ENCODE peak calls at places on chromosomes 11 and 22, in four cellular contexts. C, F, Y and O are unnamed samples.

GRCh38 chr22:49779226-49779625 is 48.4 kb downstream of the BRD1 start:
- DNase-seq in C (no peak), F (no peak), Y (no peak), O (no peak)

GRCh38 chr11:129445226-129445625 is 69.6 kb downstream of the BARX2 start:
- DNase-seq in Y (no peak), C (no peak), F (no peak), O (no peak)

GRCh38 chr11:63783925-63784592 is 15.5 kb upstream of the ZFTA start:
- DNase-seq in F (no peak), C (no peak), Y (no peak), O (no peak)

GRCh38 chr11:123653997-123654565 is 343 bp downstream of the SCN3B start:
- DNase-seq in C (peak; percentile 34), F (peak; percentile 48), Y (no peak), O (peak; percentile 74)

GRCh38 chr11:81071641-81072040 is 1630.8 kb upstream of the TENM4 start:
- DNase-seq in F (peak; percentile 76), Y (no peak), C (no peak), O (no peak)

GRCh38 chr11:125275905-125276634 is 111.5 kb downstream of the PKNOX2 start:
- DNase-seq in F (no peak), Y (no peak), C (peak; percentile 64), O (no peak)

GRCh38 chr11:75718406-75719088 is 909 bp downstream of the MOGAT2 start:
- DNase-seq in C (no peak), F (no peak), Y (peak; percentile 19), O (peak; percentile 20)

GRCh38 chr11:14974021-14974698 is 2.0 kb upstream of the CALCA start:
- DNase-seq in C (no peak), Y (no peak), F (peak; percentile 8), O (no peak)

GRCh38 chr22:20996031-20996410 is 5.9 kb downstream of the THAP7 start:
- DNase-seq in C (no peak), Y (no peak), F (no peak), O (no peak)

GRCh38 chr22:35883028-35883620 is 145.5 kb downstream of the RBFOX2 start:
- DNase-seq in Y (no peak), C (peak; percentile 55), F (peak; percentile 57), O (no peak)

GRCh38 chr11:34425863-34426262 is 12.9 kb upstream of the CAT start:
- DNase-seq in C (no peak), Y (no peak), F (peak; percentile 44), O (no peak)

GRCh38 chr11:33766085-33766484 is 8.2 kb downstream of the FBXO3 start:
- DNase-seq in C (no peak), F (no peak), Y (no peak), O (no peak)

GRCh38 chr11:100739636-100740035 is 52.5 kb downstream of the ARHGAP42 start:
- DNase-seq in F (no peak), C (peak; percentile 90), Y (no peak), O (no peak)

GRCh38 chr22:20211997-20212753 is 55.9 kb downstream of the RTN4R start:
- DNase-seq in F (peak; percentile 25), Y (no peak), C (peak; percentile 7), O (no peak)

GRCh38 chr22:40220316-40221054 is 42.8 kb downstream of the TNRC6B start:
- DNase-seq in C (no peak), Y (no peak), F (peak; percentile 68), O (no peak)

GRCh38 chr11:103091441-103091809 is 535 bp downstream of the DCUN1D5 start:
- DNase-seq in C (peak; percentile 41), F (peak; percentile 13), Y (peak; percentile 44), O (peak; percentile 58)

GRCh38 chr11:102428696-102429095 is 23.9 kb downstream of the TMEM123 start:
- DNase-seq in Y (no peak), F (no peak), C (no peak), O (no peak)

GRCh38 chr22:43004362-43005035 is 10.4 kb downstream of the PACSIN2 start:
- DNase-seq in F (no peak), Y (no peak), C (no peak), O (no peak)

GRCh38 chr11:84905411-84905810 is 721.7 kb downstream of the DLG2 start:
- DNase-seq in C (peak; percentile 22), Y (no peak), F (peak; percentile 52), O (no peak)

GRCh38 chr11:12409621-12410005 is 32.2 kb downstream of the PARVA start:
- DNase-seq in C (peak; percentile 20), F (no peak), Y (no peak), O (no peak)

DNA sequence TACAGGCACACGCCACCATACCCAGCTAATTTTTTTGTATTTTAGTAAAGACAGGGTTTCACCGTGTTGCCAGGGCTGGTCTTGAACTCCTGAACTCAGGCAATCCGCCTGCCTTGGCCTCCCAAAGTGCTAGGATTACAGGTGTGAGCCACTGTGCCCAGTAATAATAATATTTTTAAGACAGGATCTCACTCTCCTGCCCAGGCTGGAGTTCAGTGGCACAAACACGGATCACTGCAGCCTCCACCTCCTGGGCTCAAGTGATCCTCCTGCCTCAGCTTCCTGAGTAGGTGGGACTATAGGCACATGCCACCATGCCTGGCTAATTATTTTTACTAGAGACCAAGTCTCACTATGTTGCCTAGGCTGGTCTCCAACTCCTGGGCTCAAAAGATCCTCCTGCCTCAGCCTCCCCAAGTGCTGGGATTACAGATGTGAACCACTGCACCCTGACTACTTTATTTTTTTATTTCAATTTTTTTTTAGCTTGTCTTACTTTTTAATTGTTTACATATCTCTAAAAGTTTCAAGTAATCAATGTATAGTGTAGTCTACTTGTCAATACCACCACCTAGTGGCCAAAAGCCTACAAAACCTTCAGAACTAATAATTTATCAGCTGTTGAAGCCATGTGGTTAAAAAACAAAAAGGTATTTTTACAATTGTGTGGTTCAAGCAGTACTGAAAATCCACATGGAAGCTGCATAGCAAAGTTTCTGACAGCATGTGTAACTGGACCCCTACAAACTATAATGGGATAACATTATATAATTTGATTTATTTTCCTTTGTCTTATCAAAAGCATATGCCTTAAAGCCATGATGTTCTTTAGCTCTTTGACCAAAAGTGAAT is 10.4 kb downstream of the NARS2 start:
- DNase-seq in C (peak; percentile 76), Y (no peak), F (peak; percentile 44), O (peak; percentile 32)
- TF ChIP-seq CTCF in C (peak; percentile 80), Y (peak; percentile 87), F (peak; percentile 89), O (peak; percentile 38)

GRCh38 chr11:122180435-122180834 is 64.4 kb upstream of the BLID start:
- DNase-seq in F (peak; percentile 91), Y (no peak), C (peak; percentile 98), O (no peak)

GRCh38 chr11:122179966-122180365 is 64.0 kb upstream of the BLID start:
- DNase-seq in C (no peak), Y (no peak), F (no peak), O (no peak)

GRCh38 chr11:122183933-122184332 is 67.9 kb upstream of the BLID start:
- DNase-seq in F (no peak), C (no peak), Y (no peak), O (no peak)

GRCh38 chr11:122181893-122182292 is 65.9 kb upstream of the BLID start:
- DNase-seq in F (no peak), Y (no peak), C (no peak), O (no peak)

GRCh38 chr11:122181372-122181771 is 65.4 kb upstream of the BLID start:
- DNase-seq in Y (no peak), C (no peak), F (no peak), O (no peak)
- TF ChIP-seq CTCF in Y (no peak), C (no peak), F (no peak), O (no peak)

GRCh38 chr11:50075856-50076255 is 43.2 kb downstream of the OR4C45 start:
- DNase-seq in C (no peak), Y (no peak), F (peak; percentile 2), O (no peak)
- TF ChIP-seq CTCF in C (no peak), Y (no peak), F (no peak), O (no peak)

GRCh38 chr22:29078869-29079207 is 6.0 kb downstream of the KREMEN1 start:
- DNase-seq in C (no peak), F (no peak), Y (no peak), O (no peak)

GRCh38 chr22:29080061-29080975 is 7.5 kb downstream of the KREMEN1 start:
- DNase-seq in F (peak; percentile 23), Y (no peak), C (no peak), O (no peak)

GRCh38 chr22:29079218-29079901 is 6.5 kb downstream of the KREMEN1 start:
- DNase-seq in C (no peak), F (no peak), Y (no peak), O (no peak)

GRCh38 chr22:29081499-29082236 is 8.8 kb downstream of the KREMEN1 start:
- DNase-seq in F (no peak), Y (no peak), C (no peak), O (no peak)

DNA sequence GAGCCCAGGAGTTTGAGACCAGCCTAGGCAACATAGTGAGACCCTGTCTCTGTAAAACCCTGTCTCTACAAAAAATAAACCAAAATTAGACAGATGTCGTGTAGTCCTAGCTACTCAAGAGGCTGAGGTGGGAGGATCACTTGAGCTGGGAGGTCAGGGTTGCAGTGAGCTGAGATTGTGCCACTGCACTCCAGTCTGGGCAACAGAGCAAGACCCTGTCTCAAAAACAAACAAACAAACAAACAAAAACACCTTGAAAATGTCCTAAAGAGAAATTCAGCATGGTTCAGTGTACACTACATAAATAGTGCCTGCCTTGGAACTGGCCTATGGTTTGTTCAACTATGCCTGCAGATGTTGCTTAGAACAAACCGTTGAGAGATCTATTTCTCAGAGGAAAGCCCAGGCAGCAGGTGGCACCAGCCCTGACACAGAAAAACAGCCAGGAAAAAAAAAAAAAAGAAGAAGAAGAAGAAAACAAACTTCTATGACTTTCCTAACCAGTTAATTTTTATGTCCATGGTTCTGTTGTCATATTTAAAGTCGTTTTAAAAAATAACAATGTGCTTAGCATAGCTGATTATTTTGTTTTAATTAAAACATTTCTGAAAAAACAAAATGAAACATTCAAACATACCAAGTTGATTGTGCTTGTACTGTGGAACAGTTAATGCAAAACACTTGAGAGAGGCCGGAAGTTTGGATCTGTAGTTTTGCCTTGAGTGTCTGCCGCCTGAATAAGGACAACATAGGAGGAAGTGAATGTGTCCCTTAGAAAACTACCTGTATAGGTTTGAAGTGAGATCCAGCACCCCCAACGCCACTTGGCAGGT is 5.4 kb downstream of the KREMEN1 start:
- DNase-seq in C (no peak), F (no peak), Y (no peak), O (no peak)
- TF ChIP-seq CTCF in C (no peak), F (no peak), Y (no peak), O (no peak)

GRCh38 chr11:95972055-95972454 is 48.1 kb upstream of the MTMR2 start:
- DNase-seq in C (peak; percentile 6), Y (no peak), F (no peak), O (no peak)

DNA sequence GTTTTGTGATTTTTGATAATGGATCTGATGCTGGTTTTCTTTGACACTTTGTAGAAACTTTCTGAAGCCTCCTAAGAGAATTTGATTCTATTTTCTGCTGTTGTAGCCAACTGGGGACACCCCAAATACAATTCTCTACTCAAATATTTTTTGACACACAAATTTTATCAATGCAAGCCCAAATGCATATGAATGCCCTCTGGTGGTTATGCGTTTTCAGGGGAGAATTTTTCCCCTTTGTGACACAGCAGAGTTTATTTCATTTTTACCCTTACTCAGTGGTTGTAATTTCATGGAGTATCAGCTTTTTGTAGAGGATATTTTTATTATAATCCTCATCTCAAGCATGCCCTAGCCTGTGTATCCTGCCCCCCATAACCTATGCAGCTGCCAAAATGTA is 44.7 kb upstream of the MTMR2 start:
- DNase-seq in F (no peak), C (peak; percentile 12), Y (no peak), O (no peak)
- TF ChIP-seq CTCF in F (peak; percentile 63), C (peak; percentile 30), Y (no peak), O (no peak)